ENCODE peak calls at places on chromosomes 6 and 20, in seven cellular contexts. V is NB4, G is stomach, J is lower leg skin, X is thyroid gland, K is uterus, N is tibial nerve. M is an unnamed sample.

GRCh38 chr6:144644776-144645175 is 359.6 kb downstream of the UTRN start:
- DNase-seq in V (no peak), N (no peak), G (no peak), J (no peak), K (no peak), X (no peak), M (no peak)

GRCh38 chr20:54218470-54218869 is 10.6 kb downstream of the PFDN4 start:
- DNase-seq in J (no peak), V (no peak), N (no peak), X (no peak), K (no peak), G (no peak), M (no peak)

GRCh38 chr6:88814909-88815308 is 148.5 kb downstream of the RNGTT start:
- DNase-seq in G (no peak), K (no peak), X (no peak), V (no peak), N (no peak), J (no peak), M (no peak)

GRCh38 chr6:121627761-121628160 is 192.3 kb downstream of the GJA1 start:
- DNase-seq in V (no peak), N (no peak), X (peak), K (no peak), G (no peak), J (no peak), M (no peak)

GRCh38 chr20:17936791-17937687 is 31.6 kb downstream of the SNX5 start:
- DNase-seq in G (peak), N (peak), K (peak), J (peak), V (no peak), X (peak), M (no peak)

GRCh38 chr6:48766349-48766748 is 655.4 kb upstream of the PTCHD4 start:
- DNase-seq in X (no peak), G (no peak), V (no peak), J (no peak), N (no peak), K (no peak), M (no peak)

GRCh38 chr6:129671442-129672344 is 38.3 kb downstream of the ARHGAP18 start:
- DNase-seq in V (peak), N (no peak), J (no peak), K (no peak), X (peak), G (no peak), M (peak)

GRCh38 chr20:31517373-31517772 is 3.1 kb downstream of the HM13 start:
- DNase-seq in K (no peak), N (peak), G (peak), X (peak), J (peak), V (peak), M (peak)

GRCh38 chr6:36249010-36249409 is 20.9 kb upstream of the PNPLA1 start:
- DNase-seq in N (no peak), X (no peak), G (no peak), V (no peak), J (no peak), K (no peak), M (no peak)

GRCh38 chr6:33161354-33162320 is 30.6 kb downstream of the COL11A2 start:
- DNase-seq in N (peak), V (peak), K (peak), X (peak), G (peak), J (peak), M (peak)

GRCh38 chr6:123806561-123806960 is 2.9 kb downstream of the NKAIN2 start:
- DNase-seq in G (no peak), X (no peak), N (no peak), V (no peak), J (no peak), K (no peak), M (no peak)

GRCh38 chr6:35377002-35377401 is 34.6 kb downstream of the PPARD start:
- DNase-seq in X (no peak), G (no peak), K (no peak), V (no peak), J (no peak), N (no peak), M (no peak)

GRCh38 chr6:47785187-47785586 is 3.4 kb downstream of the OPN5 start:
- DNase-seq in V (no peak), K (no peak), X (no peak), J (no peak), N (no peak), G (no peak), M (no peak)

GRCh38 chr20:5714261-5715041 is 35.8 kb upstream of the SHLD1 start:
- DNase-seq in K (peak), V (peak), J (no peak), G (no peak), X (peak), N (no peak), M (no peak)

GRCh38 chr6:37130704-37131103 is 39.2 kb upstream of the PIM1 start:
- DNase-seq in G (peak), X (peak), N (peak), J (peak), V (peak), K (peak), M (peak)

GRCh38 chr6:26045939-26046368 is 41.3 kb upstream of the HFE start:
- DNase-seq in G (no peak), K (no peak), N (no peak), J (no peak), V (no peak), X (no peak), M (peak)

GRCh38 chr6:139349464-139350020 is 24.9 kb downstream of the CITED2 start:
- DNase-seq in G (no peak), J (peak), V (no peak), N (no peak), K (no peak), X (no peak), M (no peak)

GRCh38 chr6:25596928-25597818 is 54.8 kb upstream of the SCGN start:
- DNase-seq in G (no peak), X (no peak), K (no peak), J (no peak), N (no peak), V (no peak), M (no peak)

GRCh38 chr6:25296980-25297379 is 17.8 kb downstream of the CARMIL1 start:
- DNase-seq in G (no peak), V (no peak), K (peak), J (peak), N (peak), X (no peak), M (no peak)

GRCh38 chr6:30260036-30260504 is 46.9 kb upstream of the TRIM26 start:
- DNase-seq in J (no peak), K (no peak), V (peak), X (peak), N (no peak), G (no peak), M (no peak)

GRCh38 chr20:53142651-53143177 is 170.6 kb downstream of the TSHZ2 start:
- DNase-seq in X (no peak), J (no peak), G (no peak), N (no peak), V (no peak), K (no peak), M (no peak)

GRCh38 chr6:17505767-17506280 is 94.3 kb upstream of the FAM8A1 start:
- DNase-seq in V (no peak), K (no peak), N (no peak), G (no peak), J (no peak), X (no peak), M (no peak)

GRCh38 chr6:33651947-33652346 is 30.8 kb downstream of the ITPR3 start:
- DNase-seq in G (no peak), X (no peak), J (no peak), K (no peak), V (no peak), N (no peak), M (no peak)

GRCh38 chr6:127464161-127464880 is 5.1 kb upstream of the KIAA0408 start:
- DNase-seq in G (no peak), K (no peak), N (peak), J (peak), X (no peak), V (no peak), M (no peak)

GRCh38 chr6:155171109-155171746 is 92.6 kb upstream of the CLDN20 start:
- DNase-seq in N (peak), X (peak), J (peak), K (peak), V (no peak), G (no peak), M (no peak)

GRCh38 chr6:150418825-150419594 is 50.2 kb downstream of the IYD start:
- DNase-seq in X (peak), V (peak), K (peak), G (peak), J (no peak), N (peak), M (peak)

GRCh38 chr6:150241751-150242150 is 98.9 kb downstream of the PPP1R14C start:
- DNase-seq in J (no peak), N (no peak), X (no peak), V (no peak), G (no peak), K (no peak), M (no peak)

GRCh38 chr6:3165631-3166534 is 8.5 kb upstream of the TUBB2A start:
- DNase-seq in K (no peak), V (no peak), G (no peak), J (no peak), N (no peak), X (no peak), M (peak)

GRCh38 chr20:62819494-62820174 is 2.8 kb downstream of the COL9A3 start:
- DNase-seq in V (no peak), G (no peak), N (no peak), K (no peak), X (no peak), J (no peak), M (no peak)

GRCh38 chr6:33696538-33697518 is 14.7 kb downstream of the UQCC2 start:
- DNase-seq in J (no peak), V (peak), N (no peak), X (peak), G (peak), K (peak), M (no peak)

GRCh38 chr6:21219856-21220255 is 373.7 kb upstream of the SOX4 start:
- DNase-seq in X (no peak), G (no peak), K (no peak), N (no peak), V (no peak), J (no peak), M (no peak)

GRCh38 chr6:163209005-163209404 is 205.5 kb upstream of the QKI start:
- DNase-seq in V (no peak), J (no peak), X (no peak), K (no peak), G (no peak), N (no peak), M (no peak)
- TF ChIP-seq POLR2A in V (no peak), J (no peak), X (no peak), K (no peak), G (no peak), N (no peak), M (no peak)

GRCh38 chr6:124964084-124964763 is 2.0 kb downstream of the RNF217 start:
- DNase-seq in X (peak), K (peak), G (no peak), J (peak), V (no peak), N (peak), M (peak)
- TF ChIP-seq POLR2A in X (peak), K (no peak), G (no peak), J (no peak), V (no peak), N (peak), M (no peak)

GRCh38 chr6:13913226-13914001 is 11.3 kb upstream of the RNF182 start:
- DNase-seq in K (no peak), G (no peak), X (no peak), V (no peak), J (no peak), N (no peak), M (no peak)

GRCh38 chr6:13911337-13911736 is 13.4 kb upstream of the RNF182 start:
- DNase-seq in J (no peak), N (no peak), X (no peak), G (no peak), K (no peak), V (no peak), M (no peak)

GRCh38 chr6:13910443-13910842 is 14.3 kb upstream of the RNF182 start:
- DNase-seq in N (no peak), V (no peak), G (no peak), X (no peak), K (no peak), J (no peak), M (no peak)

GRCh38 chr6:13907614-13908215 is 17.0 kb upstream of the RNF182 start:
- DNase-seq in N (no peak), G (no peak), K (no peak), J (no peak), X (no peak), V (no peak), M (no peak)

DNA sequence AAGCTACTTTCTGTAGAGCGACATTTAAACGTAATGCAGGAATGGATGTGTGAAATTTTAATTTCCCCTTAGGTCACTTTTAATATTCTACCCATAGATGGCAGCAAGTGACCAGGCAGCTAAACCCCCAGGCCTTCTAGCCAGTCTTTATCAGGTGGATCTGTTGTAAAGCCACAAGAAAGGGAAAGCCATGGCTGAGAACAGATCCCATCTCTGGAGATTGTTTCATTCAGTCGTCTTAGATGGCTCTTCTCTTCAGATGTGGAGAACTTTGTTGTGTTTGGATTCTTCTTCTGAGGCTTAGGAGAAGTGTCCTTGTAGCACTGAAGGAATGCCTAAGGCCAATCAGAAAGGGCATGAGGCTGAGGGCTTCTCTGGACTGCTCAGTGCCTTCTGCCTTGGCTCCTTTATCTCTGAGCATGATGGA is 15.8 kb upstream of the RNF182 start:
- DNase-seq in J (no peak), G (peak), X (peak), V (peak), K (peak), N (peak), M (peak)
- TF ChIP-seq POLR2A in J (no peak), G (no peak), X (no peak), V (no peak), K (no peak), N (no peak), M (no peak)

GRCh38 chr6:43180058-43180457 is 1.9 kb upstream of the CUL9 start:
- DNase-seq in V (no peak), G (no peak), K (no peak), J (no peak), X (no peak), N (no peak), M (no peak)

GRCh38 chr6:43183441-43183840 is 1.4 kb downstream of the CUL9 start:
- DNase-seq in K (no peak), G (no peak), X (no peak), N (no peak), J (no peak), V (no peak), M (peak)

GRCh38 chr6:43181621-43181941 is 415 bp upstream of the CUL9 start:
- DNase-seq in X (no peak), J (no peak), K (no peak), V (no peak), N (no peak), G (no peak), M (no peak)

GRCh38 chr6:43180985-43181384 is 1.0 kb upstream of the CUL9 start:
- DNase-seq in N (no peak), X (no peak), K (no peak), J (no peak), V (no peak), G (no peak), M (no peak)

DNA sequence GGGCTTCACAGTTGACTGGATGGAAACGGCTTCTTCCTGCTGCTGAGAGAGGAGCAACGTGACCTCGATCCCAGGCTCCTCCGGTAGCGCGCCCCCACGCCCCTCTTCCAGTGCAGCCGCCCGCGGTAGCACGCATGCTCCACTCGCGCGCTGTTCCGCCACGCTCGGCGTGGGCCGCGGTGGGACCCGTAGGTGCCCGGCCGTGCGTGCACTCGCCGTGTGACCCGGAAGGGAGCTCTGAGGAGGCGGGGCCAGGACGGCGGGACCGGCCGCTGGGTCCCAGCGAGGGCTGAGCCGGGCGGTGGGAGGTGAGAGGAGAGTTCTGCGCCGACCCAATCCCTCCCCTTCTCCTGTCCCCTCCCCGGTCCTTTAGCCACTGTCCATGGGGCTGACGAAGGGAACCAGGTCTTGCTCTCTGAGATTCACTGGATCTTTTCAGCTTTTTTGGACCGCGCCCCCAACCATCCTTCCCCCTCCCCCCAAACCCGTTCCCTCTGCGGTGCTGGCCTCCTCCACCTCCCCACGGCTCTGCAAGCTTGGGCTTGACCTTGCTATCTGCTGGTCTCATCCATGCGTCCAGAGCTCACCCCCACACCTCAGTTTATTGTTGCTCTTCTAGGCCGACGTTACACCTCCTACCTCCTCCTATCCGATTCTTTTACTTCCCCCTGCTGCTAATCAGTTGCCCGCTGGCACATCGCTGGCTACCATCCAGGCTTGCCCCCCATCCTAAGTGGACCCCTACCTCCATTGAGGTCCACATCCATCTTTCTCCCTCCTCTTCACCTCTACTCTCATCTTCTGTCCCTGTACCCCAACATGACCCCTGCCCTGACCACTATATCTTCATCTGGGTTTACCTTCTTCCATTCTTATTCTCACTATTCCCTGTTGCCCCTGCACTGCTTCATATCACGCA is at the start of gene CUL9:
- DNase-seq in J (peak), G (peak), X (peak), K (peak), V (peak), N (peak), M (peak)
- TF ChIP-seq POLR2A in J (no peak), G (no peak), X (peak), K (no peak), V (peak), N (peak), M (peak)

GRCh38 chr20:2508631-2509467 is at the start of gene ZNF343:
- DNase-seq in K (peak), N (peak), J (peak), G (peak), V (peak), X (peak), M (peak)
- TF ChIP-seq POLR2A in K (no peak), N (peak), J (no peak), G (no peak), V (peak), X (peak), M (peak)

DNA sequence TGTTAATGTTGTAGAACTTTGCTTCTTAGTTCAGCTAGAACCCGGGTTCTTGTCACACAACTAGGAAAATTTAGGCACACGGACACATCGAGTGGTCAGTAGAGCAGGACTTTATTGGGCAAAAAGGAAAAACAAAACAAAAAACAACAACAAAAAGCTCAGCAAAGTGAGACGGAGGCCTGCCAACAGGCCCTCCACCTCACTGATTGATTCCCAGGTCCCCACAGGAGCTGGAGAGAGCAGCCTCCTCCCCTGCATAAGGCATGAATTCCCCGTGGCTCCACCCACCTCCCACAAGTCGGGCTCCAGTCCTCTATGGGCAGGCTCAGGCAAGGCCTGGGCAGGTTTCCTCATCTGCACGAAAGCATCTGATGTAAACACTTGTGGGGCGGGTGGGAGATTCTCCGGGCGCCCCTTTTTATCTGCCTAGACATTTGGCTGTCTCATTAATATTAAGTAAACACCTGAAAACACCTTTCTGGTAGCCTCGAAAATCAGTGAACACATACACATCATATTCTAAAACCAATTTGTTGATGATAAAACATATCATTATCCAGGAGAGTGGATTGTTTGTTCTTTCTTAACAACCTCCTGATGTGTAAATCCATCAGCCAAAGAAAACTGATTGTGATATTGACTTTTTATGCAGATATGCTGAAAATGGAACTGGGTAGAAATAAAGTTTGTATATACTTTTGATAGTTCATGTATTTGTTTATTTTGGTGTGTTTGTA is 75.5 kb downstream of the ADGRG6 start:
- DNase-seq in X (no peak), J (no peak), V (no peak), G (peak), K (no peak), N (no peak), M (no peak)
- TF ChIP-seq POLR2A in X (no peak), J (no peak), V (no peak), G (no peak), K (no peak), N (no peak), M (no peak)

GRCh38 chr20:46400253-46400652 is 6.2 kb downstream of the ELMO2 start:
- DNase-seq in N (peak), K (peak), G (no peak), V (peak), X (peak), J (peak), M (no peak)
- TF ChIP-seq POLR2A in N (no peak), K (no peak), G (no peak), V (no peak), X (no peak), J (no peak), M (no peak)

GRCh38 chr20:23147964-23148720 is 62.0 kb upstream of the CD93 start:
- DNase-seq in N (peak), J (peak), G (peak), V (peak), K (no peak), X (no peak), M (peak)
- TF ChIP-seq POLR2A in N (no peak), J (no peak), G (no peak), V (peak), K (no peak), X (peak), M (no peak)

GRCh38 chr20:19233025-19233794 is 20.8 kb downstream of the SLC24A3 start:
- DNase-seq in J (no peak), V (peak), X (no peak), K (peak), N (peak), G (no peak), M (peak)
- TF ChIP-seq POLR2A in J (no peak), V (peak), X (no peak), K (no peak), N (no peak), G (no peak), M (no peak)

GRCh38 chr6:70413114-70413828 is at the start of gene FAM135A:
- DNase-seq in J (peak), X (peak), K (peak), V (peak), G (peak), N (peak), M (peak)
- TF ChIP-seq POLR2A in J (no peak), X (peak), K (peak), V (peak), G (peak), N (peak), M (peak)